ENCODE peak calls at places on chromosomes 3 and 15, in eight cellular contexts. Z is lower lobe of right lung; Y is right lobe of liver; V is heart left ventricle; G is activated CD4-positive, alpha-beta T cell treated with anti-CD3 and anti-CD28 coated beads, Interleukin-2, amount 50 U/mL, for 4 hours; J is Karpas-422; S is NCI-H1694 treated with DMSO at 0.1 percent for 48 hours; T is epithelial cell of esophagus. L is an unnamed sample.

GRCh38 chr3:152206243-152206642 is 62.5 kb upstream of the MBNL1 start:
- DNase-seq in Z (no peak), Y (no peak), V (no peak), G (no peak), J (no peak), S (no peak), T (no peak), L (no peak)

GRCh38 chr15:55499158-55499557 is 8.9 kb downstream of the DNAAF4 start:
- DNase-seq in Z (no peak), Y (no peak), V (no peak), G (no peak), J (no peak), S (no peak), T (no peak), L (no peak)

GRCh38 chr3:3705090-3705775 is 94.0 kb upstream of the LRRN1 start:
- DNase-seq in Z (no peak), Y (no peak), V (peak; percentile 58), G (no peak), J (no peak), S (no peak), T (no peak), L (no peak)

GRCh38 chr3:136925425-136926190 is 32.2 kb upstream of the IL20RB start:
- DNase-seq in Z (no peak), Y (no peak), V (no peak), G (no peak), J (peak; percentile 90), S (no peak), T (no peak), L (no peak)

GRCh38 chr15:76756371-76756770 is 148.8 kb downstream of the SCAPER start:
- DNase-seq in Z (no peak), Y (no peak), V (no peak), G (no peak), J (no peak), S (no peak), T (no peak), L (no peak)

GRCh38 chr15:101702077-101702476 is 22.2 kb downstream of the TARS3 start:
- DNase-seq in Z (no peak), Y (no peak), V (no peak), G (no peak), J (no peak), S (no peak), T (no peak), L (no peak)

GRCh38 chr15:35717721-35718120 is 171.8 kb upstream of the DPH6 start:
- DNase-seq in Z (no peak), Y (no peak), V (no peak), G (no peak), J (no peak), S (no peak), T (no peak), L (no peak)

GRCh38 chr3:69972672-69973071 is 26.9 kb upstream of the SAMMSON start:
- DNase-seq in Z (no peak), Y (no peak), V (no peak), G (no peak), J (no peak), S (no peak), T (no peak), L (no peak)

GRCh38 chr3:110679235-110679634 is 392.4 kb upstream of the NECTIN3 start:
- DNase-seq in Z (no peak), Y (no peak), V (no peak), G (no peak), J (no peak), S (no peak), T (no peak), L (no peak)

GRCh38 chr3:1207904-1208303 is 115.1 kb downstream of the CNTN6 start:
- DNase-seq in Z (no peak), Y (no peak), V (no peak), G (no peak), J (no peak), S (no peak), T (no peak), L (no peak)

GRCh38 chr15:63698731-63699130 is 101.5 kb downstream of the FBXL22 start:
- DNase-seq in Z (no peak), Y (no peak), V (no peak), G (no peak), J (no peak), S (no peak), T (peak; percentile 64), L (no peak)

GRCh38 chr3:187976361-187976900 is 177.5 kb upstream of the LPP start:
- DNase-seq in Z (no peak), Y (no peak), V (no peak), G (no peak), J (peak; percentile 91), S (no peak), T (peak; percentile 10), L (no peak)